ENCODE peak calls at places on chromosomes 13 and 19, in four cellular contexts. T is neural progenitor cell; M is activated CD8-positive, alpha-beta memory T cell treated with anti-CD3 and anti-CD28 coated beads for 4 hours; K is A549. U is an unnamed sample.

GRCh38 chr13:67219113-67219512 is 11.0 kb downstream of the PCDH9 start:
- DNase-seq in T (no peak), K (no peak), M (no peak), U (no peak)

GRCh38 chr13:105847532-105848295 is 687.7 kb downstream of the EFNB2 start:
- DNase-seq in T (no peak), K (no peak), M (no peak), U (no peak)

GRCh38 chr19:10603084-10603872 is 16.2 kb upstream of the AP1M2 start:
- DNase-seq in T (peak), K (no peak), M (peak), U (no peak)

GRCh38 chr13:34165158-34165557 is 347.2 kb downstream of the RFC3 start:
- DNase-seq in M (no peak), T (no peak), K (no peak), U (no peak)

GRCh38 chr19:1076951-1077350 is 10.0 kb downstream of the ARHGAP45 start:
- DNase-seq in K (no peak), M (peak), T (no peak), U (no peak)

GRCh38 chr19:46616631-46617322 is 8.1 kb downstream of the PTGIR start:
- DNase-seq in T (peak), K (peak), M (no peak), U (peak)

GRCh38 chr19:29665826-29666633 is 769 bp downstream of the PLEKHF1 start:
- DNase-seq in K (no peak), M (no peak), T (peak), U (no peak)

GRCh38 chr19:55681131-55682087 is 6.4 kb downstream of the EPN1 start:
- DNase-seq in T (no peak), K (no peak), M (no peak), U (no peak)

GRCh38 chr19:40803857-40804782 is 5.1 kb downstream of the EGLN2 start:
- DNase-seq in T (no peak), M (no peak), K (no peak), U (no peak)

GRCh38 chr19:39030854-39031367 is 1.4 kb downstream of the FBXO27 start:
- DNase-seq in M (no peak), K (no peak), T (no peak), U (no peak)

GRCh38 chr19:35612559-35613321 is at the start of gene HAUS5:
- DNase-seq in T (peak), M (peak), K (peak), U (peak)

GRCh38 chr19:44748426-44749254 is at the start of gene BCL3:
- DNase-seq in K (no peak), T (peak), M (peak), U (peak)

GRCh38 chr19:31349160-31349881 is at the start of gene TSHZ3:
- DNase-seq in T (peak), M (peak), K (peak), U (peak)

GRCh38 chr13:26037302-26037701 is 14.5 kb downstream of the SHISA2 start:
- DNase-seq in M (no peak), K (no peak), T (peak), U (peak)

GRCh38 chr19:40802300-40803169 is 3.5 kb downstream of the EGLN2 start:
- DNase-seq in M (no peak), K (no peak), T (no peak), U (no peak)

GRCh38 chr13:83248751-83249150 is 633.5 kb downstream of the SLITRK1 start:
- DNase-seq in M (no peak), K (no peak), T (no peak), U (no peak)

GRCh38 chr13:52159159-52159982 is at the start of gene NEK3:
- DNase-seq in K (peak), T (peak), M (peak), U (peak)

GRCh38 chr13:40565282-40566148 is 100.9 kb downstream of the FOXO1 start:
- DNase-seq in M (no peak), T (no peak), K (no peak), U (no peak)

GRCh38 chr13:28557725-28558124 is 62.8 kb upstream of the FLT1 start:
- DNase-seq in K (no peak), T (no peak), M (no peak), U (no peak)

GRCh38 chr19:5296457-5297271 is 43.9 kb downstream of the PTPRS start:
- DNase-seq in M (no peak), T (no peak), K (no peak), U (no peak)

GRCh38 chr19:49150106-49150943 is 4.9 kb downstream of the HRC start:
- DNase-seq in M (no peak), K (peak), T (peak), U (peak)

GRCh38 chr13:99403458-99403971 is 96.3 kb upstream of the GPR183 start:
- DNase-seq in K (no peak), M (no peak), T (no peak), U (no peak)

GRCh38 chr19:23145617-23146415 is 29.0 kb downstream of the ZNF730 start:
- DNase-seq in T (no peak), K (no peak), M (no peak), U (no peak)

GRCh38 chr19:36214388-36215275 is at the start of the genes ZNF146 and ZNF565:
- DNase-seq in K (peak), T (peak), M (peak), U (peak)

GRCh38 chr19:10431943-10432735 is 11.8 kb downstream of the PDE4A start:
- DNase-seq in M (peak), T (peak), K (no peak), U (no peak)

GRCh38 chr19:21750586-21751128 is 16.7 kb downstream of the ZNF100 start:
- DNase-seq in K (no peak), M (no peak), T (no peak), U (no peak)

GRCh38 chr13:95300625-95301134 is 571 bp downstream of the ABCC4 start:
- DNase-seq in M (peak), T (peak), K (peak), U (peak)

GRCh38 chr13:113288880-113289279 is 8.2 kb upstream of the LAMP1 start:
- DNase-seq in K (no peak), M (no peak), T (no peak), U (no peak)

GRCh38 chr19:33302974-33303790 is 848 bp upstream of the CEBPA start:
- DNase-seq in K (peak), M (no peak), T (peak), U (peak)

GRCh38 chr13:47100214-47100853 is 203.5 kb upstream of the HTR2A start:
- DNase-seq in T (no peak), K (no peak), M (no peak), U (no peak)

GRCh38 chr13:110715395-110716234 is 2.1 kb downstream of the ING1 start:
- DNase-seq in K (peak), T (peak), M (peak), U (peak)

U was measured in HEK293T.